ENCODE peak calls at places on chromosomes 4 and X, in four cellular contexts. X, D, K and Y are unnamed samples.

GRCh38 chr4:81650871-81651270 is 179.2 kb upstream of the RASGEF1B start:
- DNase-seq in X (no peak), D (no peak), K (no peak), Y (no peak)

GRCh38 chrX:153576961-153577360 is 22.0 kb downstream of the CCNQ start:
- DNase-seq in X (no peak), D (no peak), K (no peak), Y (no peak)

GRCh38 chr4:55038176-55038890 is 87.1 kb downstream of the KDR start:
- DNase-seq in X (no peak), D (peak; percentile 62), K (peak; percentile 49), Y (no peak)

GRCh38 chrX:151973851-151974335 is 583 bp downstream of the GABRE start:
- DNase-seq in X (peak; percentile 33), D (no peak), K (peak; percentile 72), Y (no peak)

GRCh38 chrX:82676386-82676785 is 831.7 kb upstream of the POU3F4 start:
- DNase-seq in X (no peak), D (peak; percentile 30), K (peak; percentile 2), Y (peak; percentile 65)

GRCh38 chr4:172982151-172982590 is 186.4 kb upstream of the GALNT7 start:
- DNase-seq in X (no peak), D (peak; percentile 92), K (peak; percentile 65), Y (no peak)

GRCh38 chrX:6550999-6551398 is 16.1 kb upstream of the VCX3A start:
- DNase-seq in X (no peak), D (no peak), K (no peak), Y (no peak)

GRCh38 chrX:19673334-19674040 is 158.2 kb upstream of the MAP3K15 start:
- DNase-seq in X (no peak), D (peak; percentile 95), K (peak; percentile 94), Y (no peak)

GRCh38 chr4:159390648-159391047 is 287.8 kb downstream of the RAPGEF2 start:
- DNase-seq in X (no peak), D (peak; percentile 97), K (peak; percentile 80), Y (no peak)

DNA sequence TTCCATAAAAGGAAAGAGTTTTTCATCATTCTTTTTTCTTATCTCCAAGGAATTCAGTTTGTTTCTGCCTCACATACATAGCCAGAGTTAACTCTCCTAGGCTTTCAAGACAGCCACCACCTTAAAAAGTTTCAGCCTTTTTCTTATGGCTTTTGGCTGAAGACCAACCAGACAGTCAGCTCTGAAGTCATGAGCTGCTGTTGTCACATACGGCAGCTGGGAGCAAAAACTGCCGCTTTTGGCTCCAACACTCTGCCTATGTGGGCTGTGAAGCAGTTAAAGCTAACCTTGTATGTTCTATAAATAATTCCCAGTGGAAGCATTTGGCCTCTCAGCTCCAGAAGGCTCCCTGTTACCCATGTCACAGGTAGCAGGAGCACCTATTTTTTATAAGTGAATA is 104.1 kb downstream of the KLHL4 start:
- DNase-seq in X (no peak), D (peak; percentile 7), K (no peak), Y (no peak)
- H2AFZ ChIP-seq in X (no peak overlapping the region), D (no peak overlapping the region), K (no peak overlapping the region), Y (no peak overlapping the region)

GRCh38 chr4:86970447-86971354 is 35.9 kb downstream of the AFF1 start:
- DNase-seq in X (no peak), D (peak; percentile 47), K (no peak), Y (no peak)

GRCh38 chr4:86967798-86968197 is 33.0 kb downstream of the AFF1 start:
- DNase-seq in X (no peak), D (no peak), K (peak; percentile 37), Y (no peak)

GRCh38 chr4:86971355-86971683 is 36.5 kb downstream of the AFF1 start:
- DNase-seq in X (no peak), D (no peak), K (no peak), Y (no peak)

GRCh38 chr4:86967061-86967460 is 32.2 kb downstream of the AFF1 start:
- DNase-seq in X (no peak), D (no peak), K (no peak), Y (no peak)

GRCh38 chr4:86968477-86969015 is 33.7 kb downstream of the AFF1 start:
- DNase-seq in X (no peak), D (no peak), K (no peak), Y (no peak)
- H3K4me2 ChIP-seq in X (no peak overlapping the region), D (no peak overlapping the region), K (no peak overlapping the region), Y (no peak overlapping the region)

GRCh38 chr4:134202136-134202535 is 547 bp upstream of the PABPC4L start:
- DNase-seq in X (no peak), D (no peak), K (no peak), Y (no peak)
- H2AFZ ChIP-seq in X (peak overlapping the region; percentile 78), D (peak overlapping the region; percentile 89), K (peak overlapping the region; percentile 86), Y (no peak overlapping the region)

DNA sequence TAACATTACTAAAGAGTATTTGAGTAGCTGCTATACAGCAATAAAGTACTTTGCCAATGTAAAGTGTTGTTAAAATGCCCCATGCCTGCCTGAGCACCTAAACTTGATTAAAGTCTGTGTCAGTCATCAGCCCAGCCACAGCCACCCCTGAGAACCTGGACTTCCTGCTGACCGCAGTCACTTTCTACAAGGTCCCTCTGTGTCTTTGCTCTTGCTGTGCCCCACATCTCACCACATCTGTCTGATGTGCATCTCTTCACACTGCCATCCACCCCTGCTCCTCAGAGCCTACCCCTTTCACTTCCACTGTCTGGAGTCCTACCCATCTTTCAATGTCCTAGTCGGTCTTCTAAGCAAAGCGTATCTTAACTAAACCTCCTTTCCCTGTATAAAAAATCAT is 25.7 kb downstream of the ALPK1 start:
- DNase-seq in X (no peak), D (no peak), K (no peak), Y (no peak)
- H3K4me2 ChIP-seq in X (no peak overlapping the region), D (no peak overlapping the region), K (no peak overlapping the region), Y (no peak overlapping the region)

GRCh38 chrX:155070663-155070974 is 317 bp downstream of the CMC4 start:
- DNase-seq in X (no peak), D (no peak), K (no peak), Y (no peak)
- H2AFZ ChIP-seq in X (no peak overlapping the region), D (peak overlapping the region; percentile 83), K (peak overlapping the region; percentile 93), Y (no peak overlapping the region)

GRCh38 chrX:2185341-2186082 is 315.3 kb downstream of the DHRSX start:
- DNase-seq in X (no peak), D (no peak), K (no peak), Y (no peak)
- H3K4me2 ChIP-seq in X (no peak overlapping the region), D (no peak overlapping the region), K (no peak overlapping the region), Y (no peak overlapping the region)

GRCh38 chr4:128688025-128688721 is 121.3 kb upstream of the JADE1 start:
- DNase-seq in X (no peak), D (no peak), K (no peak), Y (no peak)

GRCh38 chr4:128686810-128687209 is 122.7 kb upstream of the JADE1 start:
- DNase-seq in X (no peak), D (no peak), K (no peak), Y (no peak)

GRCh38 chr4:128686032-128686465 is 123.5 kb upstream of the JADE1 start:
- DNase-seq in X (no peak), D (no peak), K (no peak), Y (no peak)

GRCh38 chr4:128688846-128689467 is 120.5 kb upstream of the JADE1 start:
- DNase-seq in X (no peak), D (no peak), K (no peak), Y (no peak)

DNA sequence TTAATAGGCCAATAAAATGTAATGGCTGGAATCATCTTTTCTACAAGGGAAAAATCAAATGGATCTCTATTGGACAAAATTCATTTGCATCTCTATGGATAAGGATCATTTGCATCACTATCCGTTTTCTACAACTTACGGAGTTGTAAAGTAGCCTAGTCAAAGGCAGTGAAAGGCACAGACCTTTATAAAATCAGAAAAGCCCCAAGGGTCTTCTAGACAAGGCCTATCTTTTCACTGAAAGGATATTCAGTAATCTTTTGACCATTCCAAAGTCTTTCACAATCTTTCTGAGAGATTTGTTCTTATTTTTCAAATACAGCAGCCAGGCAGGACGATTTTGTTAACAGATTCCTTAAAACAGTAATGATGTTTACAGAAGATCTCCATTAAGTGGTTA is 119.5 kb upstream of the JADE1 start:
- DNase-seq in X (no peak), D (no peak), K (no peak), Y (no peak)
- H2AFZ ChIP-seq in X (no peak overlapping the region), D (no peak overlapping the region), K (peak overlapping the region; percentile 18), Y (no peak overlapping the region)